ENCODE peak calls at places on chromosome 5, in five cellular contexts. One of them, this sample, is unnamed.

GRCh38 chr5:158727771-158728311 is 371.9 kb downstream of the EBF1 start:
- DNase-seq in GM12878: no peak
- DNase-seq in WTC11: no peak
- DNase-seq in H1: no peak
- DNase-seq in K562: no peak
- DNase-seq in this sample: peak; percentile 1

GRCh38 chr5:96790851-96791513 is 16.8 kb downstream of the ERAP1 start:
- DNase-seq in K562: no peak
- DNase-seq in GM12878: no peak
- DNase-seq in H1: no peak
- DNase-seq in WTC11: no peak
- DNase-seq in this sample: no peak

GRCh38 chr5:157342822-157343402 is 77.0 kb downstream of the CYFIP2 start:
- DNase-seq in GM12878: no peak
- DNase-seq in WTC11: peak; percentile 66
- DNase-seq in H1: no peak
- DNase-seq in K562: peak; percentile 49
- DNase-seq in this sample: peak; percentile 22

GRCh38 chr5:166562246-166562645 is 1729.2 kb upstream of the WWC1 start:
- DNase-seq in GM12878: no peak
- DNase-seq in H1: no peak
- DNase-seq in WTC11: no peak
- DNase-seq in K562: no peak
- DNase-seq in this sample: no peak

GRCh38 chr5:140038373-140038957 is 4.6 kb downstream of the NRG2 start:
- DNase-seq in H1: no peak
- DNase-seq in K562: no peak
- DNase-seq in WTC11: no peak
- DNase-seq in GM12878: no peak
- DNase-seq in this sample: no peak

GRCh38 chr5:116437922-116438578 is 136.6 kb downstream of the SEMA6A start:
- DNase-seq in WTC11: no peak
- DNase-seq in K562: no peak
- DNase-seq in GM12878: no peak
- DNase-seq in H1: peak; percentile 34
- DNase-seq in this sample: no peak

GRCh38 chr5:1086137-1086536 is 25.7 kb downstream of the SLC12A7 start:
- DNase-seq in GM12878: no peak
- DNase-seq in H1: no peak
- DNase-seq in WTC11: no peak
- DNase-seq in K562: no peak
- DNase-seq in this sample: no peak

GRCh38 chr5:59485629-59486439 is 407.7 kb downstream of the PDE4D start:
- DNase-seq in K562: no peak
- DNase-seq in WTC11: no peak
- DNase-seq in GM12878: no peak
- DNase-seq in H1: no peak
- DNase-seq in this sample: no peak

GRCh38 chr5:77851229-77852067 is 75.3 kb upstream of the TBCA start:
- DNase-seq in GM12878: no peak
- DNase-seq in WTC11: peak; percentile 57
- DNase-seq in K562: no peak
- DNase-seq in H1: no peak
- DNase-seq in this sample: no peak

GRCh38 chr5:6365977-6366590 is 12.3 kb downstream of the MED10 start:
- DNase-seq in K562: no peak
- DNase-seq in H1: no peak
- DNase-seq in WTC11: no peak
- DNase-seq in GM12878: no peak
- DNase-seq in this sample: no peak

GRCh38 chr5:32628049-32628803 is 42.9 kb downstream of the SUB1 start:
- DNase-seq in GM12878: no peak
- DNase-seq in H1: no peak
- DNase-seq in WTC11: no peak
- DNase-seq in K562: no peak
- DNase-seq in this sample: peak; percentile 31

GRCh38 chr5:154271936-154272514 is 81.5 kb downstream of the GALNT10 start:
- DNase-seq in GM12878: no peak
- DNase-seq in WTC11: no peak
- DNase-seq in K562: no peak
- DNase-seq in H1: no peak
- DNase-seq in this sample: no peak

GRCh38 chr5:53126514-53126913 is 17.0 kb upstream of the MOCS2 start:
- DNase-seq in K562: no peak
- DNase-seq in WTC11: no peak
- DNase-seq in H1: no peak
- DNase-seq in GM12878: no peak
- DNase-seq in this sample: no peak

GRCh38 chr5:111779260-111780254 is 22.6 kb upstream of the NREP start:
- DNase-seq in GM12878: no peak
- DNase-seq in H1: no peak
- DNase-seq in K562: no peak
- DNase-seq in WTC11: no peak
- DNase-seq in this sample: no peak

GRCh38 chr5:144697847-144698262 is 527.2 kb downstream of the KCTD16 start:
- DNase-seq in K562: no peak
- DNase-seq in WTC11: no peak
- DNase-seq in H1: no peak
- DNase-seq in GM12878: no peak
- DNase-seq in this sample: no peak

GRCh38 chr5:101860563-101860962 is 435.5 kb downstream of the SLCO4C1 start:
- DNase-seq in K562: no peak
- DNase-seq in H1: no peak
- DNase-seq in WTC11: no peak
- DNase-seq in GM12878: no peak
- DNase-seq in this sample: no peak

GRCh38 chr5:132498686-132499271 is 8.2 kb upstream of the IRF1 start:
- DNase-seq in WTC11: no peak
- DNase-seq in K562: no peak
- DNase-seq in GM12878: no peak
- DNase-seq in H1: no peak
- DNase-seq in this sample: no peak

GRCh38 chr5:132497488-132497997 is 7.0 kb upstream of the IRF1 start:
- DNase-seq in K562: peak; percentile 27
- DNase-seq in WTC11: no peak
- DNase-seq in H1: no peak
- DNase-seq in GM12878: no peak
- DNase-seq in this sample: no peak

GRCh38 chr5:132499440-132500243 is 9.1 kb upstream of the IRF1 start:
- DNase-seq in GM12878: no peak
- DNase-seq in K562: no peak
- DNase-seq in WTC11: no peak
- DNase-seq in H1: no peak
- DNase-seq in this sample: no peak

GRCh38 chr5:132496631-132497487 is 6.3 kb upstream of the IRF1 start:
- DNase-seq in H1: no peak
- DNase-seq in WTC11: peak; percentile 90
- DNase-seq in K562: peak; percentile 87
- DNase-seq in GM12878: no peak
- DNase-seq in this sample: peak; percentile 64

DNA sequence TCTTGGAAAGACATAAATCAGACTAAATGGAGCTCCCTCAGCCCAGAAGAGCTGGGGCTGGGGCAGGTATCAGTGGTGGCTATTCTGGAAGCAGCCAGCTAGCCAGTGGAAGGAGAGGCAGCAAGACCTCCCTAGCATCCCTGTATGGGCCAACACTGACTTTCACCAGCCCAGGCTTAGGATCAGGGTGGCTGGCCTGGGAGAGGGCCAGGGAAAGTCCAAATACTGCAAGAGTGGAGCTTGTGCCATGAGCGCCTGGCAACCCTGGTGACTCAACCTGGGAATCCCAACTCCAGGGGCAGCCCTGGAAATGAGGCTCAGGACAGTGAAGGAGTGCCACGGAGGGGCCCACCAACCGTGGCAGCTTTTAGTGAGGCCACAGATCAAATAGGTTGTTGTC is 7.6 kb upstream of the IRF1 start:
- DNase-seq in GM12878: no peak
- DNase-seq in H1: no peak
- DNase-seq in WTC11: no peak
- DNase-seq in K562: no peak
- DNase-seq in this sample: no peak
- TF ChIP-seq ATF2 in GM12878: no peak
- TF ChIP-seq ATF2 in H1: no peak
- TF ChIP-seq ATF2 in WTC11: no peak
- TF ChIP-seq ATF2 in K562: no peak
- TF ChIP-seq ATF2 in this sample: no peak

GRCh38 chr5:7850533-7851239 is at the start of gene CFAP90:
- DNase-seq in WTC11: peak; percentile 91
- DNase-seq in GM12878: no peak
- DNase-seq in K562: no peak
- DNase-seq in H1: no peak
- DNase-seq in this sample: peak; percentile 49
- TF ChIP-seq ATF2 in WTC11: no peak
- TF ChIP-seq ATF2 in GM12878: no peak
- TF ChIP-seq ATF2 in K562: no peak
- TF ChIP-seq ATF2 in H1: no peak
- TF ChIP-seq ATF2 in this sample: no peak

DNA sequence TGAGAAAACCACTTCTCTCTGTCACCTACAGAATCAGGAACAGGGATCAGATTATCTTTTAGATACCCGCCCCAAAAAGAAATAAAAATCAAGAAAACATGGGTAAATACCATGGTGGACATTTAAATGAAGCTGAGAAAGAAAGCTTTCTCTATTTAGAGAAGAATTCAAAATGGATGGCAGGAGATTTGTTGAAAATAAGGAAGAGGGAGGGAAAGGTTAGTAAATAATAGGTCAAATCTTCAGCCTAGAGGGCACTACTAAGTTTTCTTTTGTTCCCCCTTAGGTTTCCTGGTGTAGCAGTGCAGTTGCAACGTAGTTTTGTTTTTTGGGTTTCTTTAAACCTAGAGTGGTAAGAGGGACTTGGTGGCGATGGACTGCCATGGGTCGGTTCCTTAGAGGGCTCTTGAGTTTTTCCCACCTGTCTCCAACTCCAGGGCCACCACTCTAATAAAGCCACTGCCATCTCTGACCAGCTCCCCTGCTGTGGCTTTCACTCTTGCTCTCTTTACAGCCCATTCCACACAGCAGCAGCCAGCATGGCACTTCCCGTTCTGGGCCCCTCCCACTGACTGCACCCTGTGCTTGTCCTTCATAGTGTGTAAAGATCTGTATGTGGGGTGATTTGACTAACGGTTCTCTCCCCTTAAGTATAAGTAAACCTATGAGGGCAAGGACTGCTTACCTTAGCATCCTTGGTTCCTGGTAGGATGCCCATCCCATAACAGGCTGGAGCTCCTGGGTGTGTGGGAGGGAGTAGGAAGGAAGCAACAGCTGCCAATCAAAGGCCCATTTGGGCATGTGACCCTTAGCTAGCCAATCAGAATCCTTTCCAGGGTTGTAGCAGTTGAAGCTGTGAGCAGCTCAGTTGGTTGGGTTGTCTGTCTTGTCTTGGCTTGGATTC is 118.3 kb downstream of the SLC1A3 start:
- DNase-seq in K562: peak; percentile 61
- DNase-seq in H1: no peak
- DNase-seq in WTC11: no peak
- DNase-seq in GM12878: peak; percentile 94
- DNase-seq in this sample: no peak
- TF ChIP-seq ATF2 in K562: no peak
- TF ChIP-seq ATF2 in H1: no peak
- TF ChIP-seq ATF2 in WTC11: no peak
- TF ChIP-seq ATF2 in GM12878: no peak
- TF ChIP-seq ATF2 in this sample: no peak

GRCh38 chr5:180441577-180441976 is 52.6 kb upstream of the CNOT6 start:
- DNase-seq in K562: no peak
- DNase-seq in WTC11: no peak
- DNase-seq in GM12878: no peak
- DNase-seq in H1: no peak
- DNase-seq in this sample: no peak
- TF ChIP-seq ATF2 in K562: no peak
- TF ChIP-seq ATF2 in WTC11: no peak
- TF ChIP-seq ATF2 in GM12878: no peak
- TF ChIP-seq ATF2 in H1: no peak
- TF ChIP-seq ATF2 in this sample: no peak

DNA sequence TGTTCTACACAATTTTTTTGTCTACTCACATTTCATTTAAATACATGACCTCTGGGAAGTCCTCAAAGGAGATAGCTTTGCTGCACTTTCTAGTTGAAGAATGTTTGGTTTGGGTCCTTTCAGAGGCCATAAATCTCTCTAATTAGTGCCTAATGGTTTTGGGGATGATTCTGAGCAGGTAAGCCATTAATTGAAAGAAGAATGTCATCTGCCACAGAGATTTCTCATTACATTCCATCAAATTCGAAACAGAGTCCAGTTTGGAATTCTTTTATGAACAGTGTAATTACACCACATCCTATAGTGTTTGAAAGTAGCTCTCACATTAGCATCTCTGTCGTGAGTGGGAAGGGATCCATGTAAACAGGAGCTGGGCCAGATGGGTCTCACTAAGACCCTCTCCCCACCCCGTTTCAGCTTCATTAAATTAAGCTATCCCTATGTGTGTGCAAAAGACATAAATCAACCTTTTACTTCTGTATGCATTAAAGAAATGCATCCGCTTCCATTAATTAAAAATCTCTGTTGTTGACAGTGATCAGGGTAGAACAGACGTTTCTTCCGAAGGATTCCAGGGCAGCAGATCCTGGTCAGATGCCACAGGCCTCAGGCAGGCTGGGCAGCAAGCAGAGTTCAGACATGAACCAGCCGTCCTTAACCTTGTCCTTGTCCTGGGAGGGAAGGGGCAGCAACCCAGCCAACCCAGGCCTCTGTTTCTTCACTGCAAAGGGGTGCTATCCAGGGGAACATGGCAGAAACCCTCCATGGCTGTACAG is 99.8 kb upstream of the MAP1B start:
- DNase-seq in K562: no peak
- DNase-seq in GM12878: no peak
- DNase-seq in WTC11: no peak
- DNase-seq in H1: no peak
- DNase-seq in this sample: no peak
- TF ChIP-seq ATF2 in K562: no peak
- TF ChIP-seq ATF2 in GM12878: no peak
- TF ChIP-seq ATF2 in WTC11: no peak
- TF ChIP-seq ATF2 in H1: no peak
- TF ChIP-seq ATF2 in this sample: no peak

DNA sequence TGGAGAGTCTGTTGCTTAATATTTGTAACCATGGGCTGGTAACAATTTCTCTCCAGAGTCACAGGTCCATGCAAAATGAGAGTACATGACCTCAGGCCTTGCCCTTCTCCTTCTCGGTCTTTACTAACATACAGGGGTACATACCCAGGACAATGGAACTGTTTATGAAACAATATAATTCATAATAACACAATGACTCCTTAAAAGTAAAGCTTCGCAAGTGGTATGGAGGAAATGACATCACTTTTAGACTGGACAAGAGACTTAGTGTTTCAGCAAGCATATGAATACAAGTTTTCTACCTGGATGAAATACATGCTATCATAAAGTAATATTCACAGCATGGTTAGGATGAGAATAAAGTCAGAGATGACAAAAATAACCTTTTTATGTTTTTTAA is 386.6 kb downstream of the PLK2 start:
- DNase-seq in H1: no peak
- DNase-seq in K562: no peak
- DNase-seq in GM12878: no peak
- DNase-seq in WTC11: no peak
- DNase-seq in this sample: no peak
- TF ChIP-seq ATF2 in H1: no peak
- TF ChIP-seq ATF2 in K562: no peak
- TF ChIP-seq ATF2 in GM12878: no peak
- TF ChIP-seq ATF2 in WTC11: no peak
- TF ChIP-seq ATF2 in this sample: no peak

This sample was measured in HepG2.